ENCODE peak calls at places on chromosomes 4 and X, in four cellular contexts. I, W, H and S are unnamed samples.
A peak's percentile ranks its signal among the peaks of the same experiment; 100 is the strongest.

GRCh38 chr4:1408418-1408817 is 2.2 kb upstream of the NKX1-1 start:
- DNase-seq in W (no peak), I (no peak), H (peak; percentile 18), S (no peak)

GRCh38 chrX:20116087-20116574 is 576 bp downstream of the MAP7D2 start:
- DNase-seq in W (no peak), H (no peak), I (no peak), S (no peak)

GRCh38 chr4:98510757-98511517 is 147.5 kb downstream of the TSPAN5 start:
- DNase-seq in W (no peak), H (no peak), I (no peak), S (no peak)

GRCh38 chr4:138925495-138925894 is 90.1 kb upstream of the NOCT start:
- DNase-seq in I (no peak), W (no peak), H (no peak), S (no peak)

GRCh38 chr4:7470522-7471128 is 35.9 kb upstream of the PSAPL1 start:
- DNase-seq in H (no peak), I (no peak), W (no peak), S (no peak)

GRCh38 chr4:81019016-81019415 is 11.5 kb upstream of the BMP3 start:
- DNase-seq in W (no peak), H (no peak), I (no peak), S (no peak)

GRCh38 chrX:16722481-16722880 is 3.1 kb downstream of the SYAP1 start:
- DNase-seq in W (no peak), I (no peak), H (no peak), S (no peak)

GRCh38 chrX:13432376-13432775 is 112.5 kb upstream of the ATXN3L start:
- DNase-seq in I (no peak), W (no peak), H (no peak), S (no peak)

GRCh38 chrX:129959493-129959832 is 23.0 kb upstream of the BCORL1 start:
- DNase-seq in I (no peak), W (no peak), H (peak; percentile 41), S (no peak)

GRCh38 chr4:138609943-138610350 is 367.8 kb upstream of the SLC7A11 start:
- DNase-seq in H (no peak), W (no peak), I (no peak), S (no peak)

GRCh38 chr4:163071308-163071707 is 95.4 kb downstream of the NAF1 start:
- DNase-seq in I (no peak), H (no peak), W (no peak), S (no peak)

GRCh38 chr4:155512812-155513211 is 136.0 kb upstream of the MAP9 start:
- DNase-seq in W (no peak), I (no peak), H (no peak), S (no peak)

GRCh38 chr4:107740950-107741701 is 21.1 kb upstream of the PAPSS1 start:
- DNase-seq in H (no peak), I (no peak), W (no peak), S (no peak)

GRCh38 chr4:159048166-159048886 is 54.6 kb upstream of the RAPGEF2 start:
- DNase-seq in I (peak; percentile 84), W (no peak), H (peak; percentile 70), S (no peak)

GRCh38 chrX:131741103-131741581 is 197.3 kb downstream of the OR13H1 start:
- DNase-seq in I (no peak), H (no peak), W (no peak), S (no peak)

GRCh38 chrX:17500145-17500579 is 125.2 kb downstream of the NHS start:
- DNase-seq in H (no peak), I (no peak), W (no peak), S (peak; percentile 3)

GRCh38 chr4:2041234-2042130 is 17.6 kb upstream of the NAT8L start:
- DNase-seq in H (peak; percentile 95), W (peak; percentile 83), I (peak; percentile 55), S (peak; percentile 67)

GRCh38 chr4:150402968-150403367 is 179.0 kb upstream of the MAB21L2 start:
- DNase-seq in H (peak; percentile 29), I (no peak), W (no peak), S (no peak)

GRCh38 chrX:20455001-20455400 is 188.3 kb upstream of the RPS6KA3 start:
- DNase-seq in I (no peak), H (no peak), W (no peak), S (no peak)

GRCh38 chr4:75786526-75786925 is 62.1 kb downstream of the USO1 start:
- DNase-seq in W (no peak), H (no peak), I (no peak), S (no peak)

GRCh38 chr4:89492476-89493110 is 185.0 kb upstream of the GPRIN3 start:
- DNase-seq in W (no peak), H (no peak), I (no peak), S (no peak)

GRCh38 chr4:13521047-13521446 is 23.3 kb downstream of the NKX3-2 start:
- DNase-seq in H (no peak), W (no peak), I (no peak), S (no peak)

GRCh38 chr4:103773691-103774231 is 54.0 kb upstream of the TACR3 start:
- DNase-seq in W (peak; percentile 16), I (no peak), H (no peak), S (no peak)

GRCh38 chrX:134908235-134908834 is 82.5 kb upstream of the SMIM10 start:
- DNase-seq in I (no peak), W (no peak), H (peak; percentile 29), S (no peak)

GRCh38 chr4:150006197-150006596 is 72.0 kb upstream of the DCLK2 start:
- DNase-seq in I (no peak), H (no peak), W (no peak), S (no peak)

GRCh38 chr4:164439037-164439436 is 314.9 kb upstream of the SMIM31 start:
- DNase-seq in H (no peak), W (no peak), I (no peak), S (no peak)

GRCh38 chr4:82797591-82798081 is 960 bp downstream of the SCD5 start:
- DNase-seq in W (no peak), H (no peak), I (no peak), S (no peak)

GRCh38 chr4:124079174-124079780 is 633.3 kb downstream of the ANKRD50 start:
- DNase-seq in W (no peak), I (no peak), H (no peak), S (no peak)
- TF ChIP-seq ZNF274 in W (no peak), I (no peak), H (no peak), S (no peak)

DNA sequence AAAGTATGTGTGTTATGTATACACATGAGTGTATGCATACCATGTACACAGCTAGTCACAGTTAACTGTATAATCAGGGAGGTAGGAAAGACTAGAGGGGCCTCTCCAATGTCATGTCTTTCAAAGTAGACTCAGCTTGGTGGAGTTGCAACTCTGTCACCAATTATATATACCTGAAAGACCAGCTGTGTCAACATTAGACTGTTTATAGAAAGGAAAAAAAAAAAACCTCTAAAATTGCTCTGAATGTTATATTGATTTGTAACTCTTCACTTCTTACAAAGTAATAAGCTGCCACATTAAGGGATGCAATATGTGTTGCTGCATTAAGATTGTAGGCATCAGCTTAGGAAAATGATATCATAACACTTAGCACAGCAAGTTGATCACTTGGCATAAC is 167.4 kb downstream of the DCTD start:
- DNase-seq in W (no peak), I (no peak), H (no peak), S (no peak)
- TF ChIP-seq ZNF274 in W (no peak), I (no peak), H (no peak), S (no peak)

GRCh38 chr4:128481752-128482480 is 194.3 kb upstream of the PGRMC2 start:
- DNase-seq in H (no peak), I (no peak), W (no peak), S (no peak)
- TF ChIP-seq ZNF274 in H (no peak), I (no peak), W (no peak), S (no peak)

GRCh38 chr4:38314663-38315062 is 349.3 kb upstream of the KLF3 start:
- DNase-seq in I (peak; percentile 18), W (no peak), H (no peak), S (no peak)
- TF ChIP-seq ZNF274 in I (no peak), W (no peak), H (no peak), S (no peak)

GRCh38 chrX:30713061-30713525 is 59.9 kb downstream of the GK start:
- DNase-seq in W (peak; percentile 44), H (peak; percentile 38), I (peak; percentile 40), S (peak; percentile 21)
- TF ChIP-seq ZNF274 in W (no peak), H (no peak), I (no peak), S (no peak)

GRCh38 chrX:44843753-44844152 is at the start of gene DUSP21:
- DNase-seq in W (no peak), I (no peak), H (peak; percentile 79), S (no peak)

GRCh38 chrX:44843318-44843702 is 511 bp upstream of the DUSP21 start:
- DNase-seq in W (no peak), I (no peak), H (peak; percentile 66), S (no peak)

GRCh38 chrX:44844204-44844603 is 383 bp downstream of the DUSP21 start:
- DNase-seq in W (no peak), H (no peak), I (no peak), S (no peak)

DNA sequence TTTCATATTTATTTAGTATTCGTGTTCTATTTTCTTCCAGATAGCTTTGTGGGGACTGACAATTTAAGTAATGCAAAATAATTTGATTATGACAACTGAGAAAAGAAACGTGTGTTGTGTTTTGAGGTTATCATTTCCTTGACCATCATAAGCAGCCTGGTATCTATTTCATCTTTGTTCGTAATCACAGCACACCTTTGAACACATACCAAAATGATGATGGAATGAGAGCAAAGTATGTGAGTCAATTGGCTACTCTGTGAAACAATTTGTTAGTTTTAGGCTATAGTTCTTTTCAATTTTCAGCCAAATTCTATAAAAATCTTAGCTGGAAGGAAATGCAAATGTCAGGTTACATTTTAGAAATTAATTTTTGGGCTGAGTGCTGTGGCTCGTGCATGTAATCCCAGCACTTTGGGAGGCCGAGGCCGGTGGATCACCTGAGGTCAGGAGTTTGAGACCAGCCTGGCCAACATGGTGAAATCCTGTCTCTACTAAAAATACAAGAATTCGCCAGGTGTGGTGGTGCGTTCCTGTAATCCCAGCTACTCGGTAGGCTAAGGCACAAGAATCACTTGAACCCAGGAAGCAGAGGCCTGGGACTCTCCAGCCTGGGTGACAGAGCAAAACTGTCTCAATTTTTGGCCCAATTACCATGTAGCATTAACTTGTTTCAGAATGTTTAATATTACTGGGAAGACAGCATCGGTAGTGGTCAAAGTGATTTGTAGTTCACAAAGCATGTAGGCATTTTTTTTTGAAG is 1.1 kb upstream of the DUSP21 start:
- DNase-seq in W (no peak), I (peak; percentile 5), H (no peak), S (no peak)
- TF ChIP-seq ZNF274 in W (no peak), I (no peak), H (no peak), S (no peak)

GRCh38 chr4:19958849-19959248 is 292.9 kb upstream of the SLIT2 start:
- DNase-seq in W (no peak), I (no peak), H (no peak), S (no peak)
- TF ChIP-seq ZNF274 in W (no peak), I (no peak), H (no peak), S (no peak)

DNA sequence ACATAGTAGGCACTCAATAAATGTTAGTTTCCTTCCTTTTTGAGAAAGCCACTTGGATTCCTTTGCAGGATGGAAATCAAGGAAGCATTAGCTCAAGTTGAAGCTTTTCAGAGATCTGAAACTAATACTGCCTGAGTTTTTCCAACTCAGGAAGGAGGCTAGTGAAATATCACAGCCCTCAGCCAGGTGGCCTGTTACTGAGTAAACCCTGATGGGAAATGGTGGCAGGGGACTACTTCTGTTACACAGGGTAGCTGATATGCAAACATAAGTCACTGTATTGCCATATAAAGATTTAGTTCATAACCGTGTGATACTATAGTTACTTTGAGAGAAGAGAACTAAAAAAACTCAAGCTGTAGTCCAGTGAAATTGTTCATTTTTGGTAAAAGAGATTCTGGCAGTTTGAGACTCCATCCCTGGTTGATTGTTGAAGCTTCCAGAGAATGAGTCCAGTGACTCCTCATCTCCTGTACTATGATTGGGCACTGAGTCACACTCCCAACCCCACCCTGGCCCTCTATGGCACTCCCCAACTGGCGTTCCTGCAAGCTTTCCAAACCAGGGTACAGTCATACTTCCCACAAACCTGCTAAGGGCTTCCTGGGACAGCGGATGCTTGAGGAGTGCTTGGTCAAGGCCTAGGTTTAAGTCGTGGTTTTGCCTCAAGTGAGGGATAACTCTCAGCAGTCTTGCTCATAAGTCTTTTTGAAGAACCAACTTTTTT is 81.8 kb downstream of the MID1IP1 start:
- DNase-seq in H (no peak), I (no peak), W (no peak), S (peak; percentile 48)
- TF ChIP-seq ZNF274 in H (no peak), I (no peak), W (no peak), S (no peak)